ENCODE peak calls at places on chromosome 1, in six cellular contexts. One of them, this sample, is unnamed. For H3K27me3, the result is how much of the 10 kb centered on the place peaks cover.

GRCh38 chr1:46010611-46011010 is 121.8 kb downstream of the PIK3R3 start:
- DNase-seq in HCT116: no peak
- DNase-seq in H1: no peak
- DNase-seq in HepG2: no peak
- DNase-seq in GM12878: no peak
- DNase-seq in K562: no peak
- DNase-seq in this sample: no peak

GRCh38 chr1:19505694-19506457 is 20.5 kb upstream of the CAPZB start:
- DNase-seq in HCT116: no peak
- DNase-seq in H1: no peak
- DNase-seq in HepG2: no peak
- DNase-seq in GM12878: peak
- DNase-seq in K562: no peak
- DNase-seq in this sample: no peak

GRCh38 chr1:6423321-6423999 is 1.1 kb upstream of the ESPN start:
- DNase-seq in HCT116: peak
- DNase-seq in H1: peak
- DNase-seq in HepG2: no peak
- DNase-seq in GM12878: no peak
- DNase-seq in K562: peak
- DNase-seq in this sample: no peak

GRCh38 chr1:90154711-90155110 is 159.8 kb downstream of the ZNF326 start:
- DNase-seq in HCT116: no peak
- DNase-seq in H1: no peak
- DNase-seq in HepG2: no peak
- DNase-seq in GM12878: no peak
- DNase-seq in K562: no peak
- DNase-seq in this sample: no peak

GRCh38 chr1:159798893-159799292 is 3.3 kb upstream of the FCRL6 start:
- DNase-seq in HCT116: peak
- DNase-seq in H1: peak
- DNase-seq in HepG2: peak
- DNase-seq in GM12878: no peak
- DNase-seq in K562: peak
- DNase-seq in this sample: peak

GRCh38 chr1:221174598-221174997 is 295.4 kb downstream of the HLX start:
- DNase-seq in HCT116: no peak
- DNase-seq in H1: no peak
- DNase-seq in HepG2: no peak
- DNase-seq in GM12878: no peak
- DNase-seq in K562: peak
- DNase-seq in this sample: peak

GRCh38 chr1:206725053-206725963 is 40.6 kb downstream of the MAPKAPK2 start:
- DNase-seq in HCT116: peak
- DNase-seq in H1: peak
- DNase-seq in HepG2: peak
- DNase-seq in GM12878: no peak
- DNase-seq in K562: peak
- DNase-seq in this sample: peak

GRCh38 chr1:108503062-108503740 is 53.1 kb downstream of the NBPF6 start:
- DNase-seq in HCT116: no peak
- DNase-seq in H1: no peak
- DNase-seq in HepG2: peak
- DNase-seq in GM12878: no peak
- DNase-seq in K562: no peak
- DNase-seq in this sample: peak

GRCh38 chr1:204564835-204565234 is 48.6 kb downstream of the MDM4 start:
- DNase-seq in HCT116: no peak
- DNase-seq in H1: no peak
- DNase-seq in HepG2: no peak
- DNase-seq in GM12878: peak
- DNase-seq in K562: no peak
- DNase-seq in this sample: no peak

GRCh38 chr1:185419718-185420117 is 102.7 kb upstream of the IVNS1ABP start:
- DNase-seq in HCT116: no peak
- DNase-seq in H1: no peak
- DNase-seq in HepG2: no peak
- DNase-seq in GM12878: no peak
- DNase-seq in K562: no peak
- DNase-seq in this sample: no peak

DNA sequence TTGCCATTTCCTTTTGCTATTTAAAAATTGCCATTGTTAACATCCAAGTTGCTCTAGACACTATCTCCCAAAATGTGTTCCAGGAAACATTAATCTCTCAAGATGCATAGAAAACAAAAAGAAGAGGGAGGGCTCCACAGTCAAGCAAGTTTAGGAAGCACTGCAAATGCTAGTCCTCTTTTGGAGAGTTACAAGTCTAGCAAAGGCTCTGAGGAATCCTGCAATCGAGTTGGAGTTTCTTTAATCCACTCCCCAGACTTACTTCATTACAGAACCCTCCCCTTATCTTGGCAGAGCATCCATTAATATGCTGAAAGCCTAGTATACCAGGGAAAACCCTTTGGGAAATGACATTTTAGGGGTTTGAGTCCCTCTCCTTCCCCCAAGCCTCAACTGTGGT is 147.9 kb downstream of the SYF2 start:
- DNase-seq in HCT116: no peak
- DNase-seq in H1: no peak
- DNase-seq in HepG2: no peak
- DNase-seq in GM12878: no peak
- DNase-seq in K562: no peak
- DNase-seq in this sample: no peak
- H3K27me3 ChIP-seq in HCT116: under half
- H3K27me3 ChIP-seq in H1: under half
- H3K27me3 ChIP-seq in HepG2: under half
- H3K27me3 ChIP-seq in GM12878: under half
- H3K27me3 ChIP-seq in K562: under half
- H3K27me3 ChIP-seq in this sample: under half

GRCh38 chr1:59013928-59014279 is 230.1 kb upstream of the JUN start:
- DNase-seq in HCT116: no peak
- DNase-seq in H1: no peak
- DNase-seq in HepG2: no peak
- DNase-seq in GM12878: no peak
- DNase-seq in K562: no peak
- DNase-seq in this sample: no peak
- TF ChIP-seq ZNF274 in HCT116: no peak
- TF ChIP-seq ZNF274 in H1: no peak
- TF ChIP-seq ZNF274 in HepG2: no peak
- TF ChIP-seq ZNF274 in GM12878: no peak
- TF ChIP-seq ZNF274 in K562: no peak
- TF ChIP-seq ZNF274 in this sample: no peak

GRCh38 chr1:230123280-230124186 is 56.5 kb downstream of the GALNT2 start:
- DNase-seq in HCT116: no peak
- DNase-seq in H1: no peak
- DNase-seq in HepG2: peak
- DNase-seq in GM12878: peak
- DNase-seq in K562: no peak
- DNase-seq in this sample: no peak
- TF ChIP-seq YY1 in HCT116: no peak
- TF ChIP-seq YY1 in H1: no peak
- TF ChIP-seq YY1 in HepG2: no peak
- TF ChIP-seq YY1 in GM12878: peak
- TF ChIP-seq YY1 in K562: no peak
- TF ChIP-seq YY1 in this sample: no peak

GRCh38 chr1:171139890-171140289 is 45.2 kb upstream of the FMO2 start:
- DNase-seq in HCT116: no peak
- DNase-seq in H1: no peak
- DNase-seq in HepG2: no peak
- DNase-seq in GM12878: no peak
- DNase-seq in K562: no peak
- DNase-seq in this sample: no peak
- H3K27me3 ChIP-seq in HCT116: under half
- H3K27me3 ChIP-seq in H1: under half
- H3K27me3 ChIP-seq in HepG2: under half
- H3K27me3 ChIP-seq in GM12878: under half
- H3K27me3 ChIP-seq in K562: under half
- H3K27me3 ChIP-seq in this sample: under half

DNA sequence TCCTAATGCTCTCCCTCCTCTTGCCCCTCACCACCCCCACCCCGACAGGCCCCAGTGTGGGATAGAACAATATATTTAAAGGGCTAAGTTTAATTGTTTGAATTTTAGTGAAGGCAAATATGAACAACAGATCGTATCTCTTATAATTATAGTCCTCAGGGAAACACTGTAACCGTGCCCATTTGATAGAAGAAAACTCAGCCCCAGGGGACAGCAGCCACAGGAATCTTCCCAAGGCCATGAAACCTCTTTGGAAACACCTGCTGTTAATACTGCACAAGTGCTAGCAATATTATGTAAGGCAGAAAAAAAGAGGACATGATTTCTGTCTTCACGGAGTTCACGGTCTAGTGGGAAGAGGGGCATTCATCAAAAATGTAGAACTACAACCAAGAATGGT is 142.2 kb downstream of the URB2 start:
- DNase-seq in HCT116: no peak
- DNase-seq in H1: no peak
- DNase-seq in HepG2: no peak
- DNase-seq in GM12878: no peak
- DNase-seq in K562: no peak
- DNase-seq in this sample: no peak
- TF ChIP-seq ZNF274 in HCT116: no peak
- TF ChIP-seq ZNF274 in H1: no peak
- TF ChIP-seq ZNF274 in HepG2: no peak
- TF ChIP-seq ZNF274 in GM12878: no peak
- TF ChIP-seq ZNF274 in K562: no peak
- TF ChIP-seq ZNF274 in this sample: no peak

GRCh38 chr1:11940260-11940921 is 5.9 kb downstream of the PLOD1 start:
- DNase-seq in HCT116: no peak
- DNase-seq in H1: no peak
- DNase-seq in HepG2: peak
- DNase-seq in GM12878: no peak
- DNase-seq in K562: no peak
- DNase-seq in this sample: no peak

GRCh38 chr1:11946647-11947046 is 12.1 kb downstream of the PLOD1 start:
- DNase-seq in HCT116: no peak
- DNase-seq in H1: no peak
- DNase-seq in HepG2: no peak
- DNase-seq in GM12878: no peak
- DNase-seq in K562: no peak
- DNase-seq in this sample: no peak

GRCh38 chr1:11942280-11942679 is 7.8 kb downstream of the PLOD1 start:
- DNase-seq in HCT116: no peak
- DNase-seq in H1: no peak
- DNase-seq in HepG2: no peak
- DNase-seq in GM12878: no peak
- DNase-seq in K562: no peak
- DNase-seq in this sample: no peak

GRCh38 chr1:11944358-11944981 is 10.0 kb downstream of the PLOD1 start:
- DNase-seq in HCT116: no peak
- DNase-seq in H1: peak
- DNase-seq in HepG2: no peak
- DNase-seq in GM12878: no peak
- DNase-seq in K562: no peak
- DNase-seq in this sample: no peak

GRCh38 chr1:11943619-11944018 is 9.1 kb downstream of the PLOD1 start:
- DNase-seq in HCT116: no peak
- DNase-seq in H1: no peak
- DNase-seq in HepG2: no peak
- DNase-seq in GM12878: no peak
- DNase-seq in K562: no peak
- DNase-seq in this sample: no peak
- TF ChIP-seq YY1 in HCT116: no peak
- TF ChIP-seq YY1 in H1: no peak
- TF ChIP-seq YY1 in HepG2: no peak
- TF ChIP-seq YY1 in GM12878: no peak
- TF ChIP-seq YY1 in K562: no peak
- TF ChIP-seq YY1 in this sample: no peak

GRCh38 chr1:33501774-33502173 is 29.3 kb downstream of the ZSCAN20 start:
- DNase-seq in HCT116: no peak
- DNase-seq in H1: no peak
- DNase-seq in HepG2: no peak
- DNase-seq in GM12878: no peak
- DNase-seq in K562: peak
- DNase-seq in this sample: no peak
- H3K27me3 ChIP-seq in HCT116: under half
- H3K27me3 ChIP-seq in H1: under half
- H3K27me3 ChIP-seq in HepG2: under half
- H3K27me3 ChIP-seq in GM12878: under half
- H3K27me3 ChIP-seq in K562: under half
- H3K27me3 ChIP-seq in this sample: under half

DNA sequence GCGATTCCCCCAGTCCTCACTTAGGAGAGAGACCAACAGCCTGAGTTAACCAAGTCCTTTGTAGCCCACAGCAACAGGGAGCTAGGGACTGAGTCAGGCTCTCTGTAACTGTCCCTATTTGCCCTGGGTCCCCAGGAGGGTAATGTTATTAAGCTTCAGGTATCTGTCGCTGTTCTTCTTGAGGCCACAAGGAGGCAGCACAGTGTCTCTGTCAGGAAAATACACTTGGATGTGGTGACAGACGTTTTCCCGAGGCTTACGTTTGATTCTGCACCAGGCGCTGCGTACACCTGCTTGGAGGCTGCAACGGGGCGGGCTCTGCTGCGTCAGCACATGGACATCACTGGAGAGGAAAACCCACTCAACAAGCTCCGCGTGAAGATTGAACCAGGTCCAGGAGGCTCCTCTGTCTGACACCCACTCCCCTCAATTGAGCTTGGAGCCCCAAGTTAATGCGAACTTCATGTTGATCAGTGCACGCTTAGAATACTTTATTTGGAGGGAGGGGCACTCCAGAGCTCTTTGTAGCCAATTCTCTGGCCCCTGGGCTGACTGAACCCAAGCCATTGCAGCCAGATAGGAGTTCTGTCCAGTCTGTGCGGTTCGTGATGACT is 10.7 kb upstream of the ELF3 start:
- DNase-seq in HCT116: no peak
- DNase-seq in H1: no peak
- DNase-seq in HepG2: peak
- DNase-seq in GM12878: no peak
- DNase-seq in K562: peak
- DNase-seq in this sample: peak
- TF ChIP-seq ZNF274 in HCT116: no peak
- TF ChIP-seq ZNF274 in H1: no peak
- TF ChIP-seq ZNF274 in HepG2: no peak
- TF ChIP-seq ZNF274 in GM12878: no peak
- TF ChIP-seq ZNF274 in K562: no peak
- TF ChIP-seq ZNF274 in this sample: no peak

This sample was measured in NT2/D1.